ENCODE peak calls at places on chromosome 5, in seven cellular contexts. One of them, this sample, is unnamed.

GRCh38 chr5:124252751-124253146 is 493.7 kb downstream of the ZNF608 start:
- DNase-seq in fibroblast of the aortic adventitia: no peak
- DNase-seq in lung: no peak
- DNase-seq in foreskin keratinocyte: no peak
- DNase-seq in AG09309: no peak
- DNase-seq in HepG2: no peak
- DNase-seq in PC-9: no peak
- DNase-seq in this sample: no peak

GRCh38 chr5:159022178-159022556 is 77.5 kb downstream of the EBF1 start:
- DNase-seq in lung: peak
- DNase-seq in PC-9: no peak
- DNase-seq in HepG2: no peak
- DNase-seq in foreskin keratinocyte: peak
- DNase-seq in AG09309: peak
- DNase-seq in fibroblast of the aortic adventitia: peak
- DNase-seq in this sample: peak

GRCh38 chr5:79794347-79794746 is 104.7 kb downstream of the CMYA5 start:
- DNase-seq in lung: no peak
- DNase-seq in fibroblast of the aortic adventitia: no peak
- DNase-seq in AG09309: no peak
- DNase-seq in foreskin keratinocyte: no peak
- DNase-seq in PC-9: no peak
- DNase-seq in HepG2: no peak
- DNase-seq in this sample: no peak

GRCh38 chr5:129459485-129460120 is 495 bp upstream of the ADAMTS19 start:
- DNase-seq in foreskin keratinocyte: peak
- DNase-seq in AG09309: no peak
- DNase-seq in lung: no peak
- DNase-seq in PC-9: no peak
- DNase-seq in fibroblast of the aortic adventitia: peak
- DNase-seq in HepG2: no peak
- DNase-seq in this sample: peak

GRCh38 chr5:132063090-132063911 is 2.8 kb downstream of the IL3 start:
- DNase-seq in lung: peak
- DNase-seq in PC-9: peak
- DNase-seq in foreskin keratinocyte: peak
- DNase-seq in fibroblast of the aortic adventitia: peak
- DNase-seq in AG09309: no peak
- DNase-seq in HepG2: peak
- DNase-seq in this sample: peak

GRCh38 chr5:136212252-136212721 is 19.3 kb upstream of the SMIM32 start:
- DNase-seq in PC-9: peak
- DNase-seq in fibroblast of the aortic adventitia: peak
- DNase-seq in lung: peak
- DNase-seq in foreskin keratinocyte: no peak
- DNase-seq in HepG2: peak
- DNase-seq in AG09309: no peak
- DNase-seq in this sample: peak

GRCh38 chr5:82150562-82150961 is 127.6 kb downstream of the RPS23 start:
- DNase-seq in foreskin keratinocyte: no peak
- DNase-seq in fibroblast of the aortic adventitia: no peak
- DNase-seq in PC-9: no peak
- DNase-seq in lung: no peak
- DNase-seq in AG09309: no peak
- DNase-seq in HepG2: no peak
- DNase-seq in this sample: no peak

GRCh38 chr5:176396330-176396729 is 7.8 kb downstream of the HIGD2A start:
- DNase-seq in fibroblast of the aortic adventitia: no peak
- DNase-seq in PC-9: no peak
- DNase-seq in foreskin keratinocyte: no peak
- DNase-seq in AG09309: no peak
- DNase-seq in lung: no peak
- DNase-seq in HepG2: no peak
- DNase-seq in this sample: no peak

GRCh38 chr5:140926211-140926902 is at the start of gene PCDHAC1:
- DNase-seq in PC-9: peak
- DNase-seq in foreskin keratinocyte: peak
- DNase-seq in AG09309: no peak
- DNase-seq in lung: peak
- DNase-seq in fibroblast of the aortic adventitia: peak
- DNase-seq in HepG2: no peak
- DNase-seq in this sample: peak

GRCh38 chr5:91128604-91129003 is 254.5 kb downstream of the ARRDC3 start:
- DNase-seq in PC-9: no peak
- DNase-seq in fibroblast of the aortic adventitia: no peak
- DNase-seq in AG09309: no peak
- DNase-seq in lung: no peak
- DNase-seq in HepG2: no peak
- DNase-seq in foreskin keratinocyte: no peak
- DNase-seq in this sample: no peak

GRCh38 chr5:180704362-180704761 is 35.5 kb downstream of the OR2Y1 start:
- DNase-seq in lung: no peak
- DNase-seq in foreskin keratinocyte: peak
- DNase-seq in fibroblast of the aortic adventitia: no peak
- DNase-seq in PC-9: no peak
- DNase-seq in AG09309: no peak
- DNase-seq in HepG2: peak
- DNase-seq in this sample: no peak

GRCh38 chr5:179237770-179238627 is 107.3 kb downstream of the ADAMTS2 start:
- DNase-seq in HepG2: no peak
- DNase-seq in fibroblast of the aortic adventitia: no peak
- DNase-seq in foreskin keratinocyte: no peak
- DNase-seq in lung: no peak
- DNase-seq in PC-9: no peak
- DNase-seq in AG09309: no peak
- DNase-seq in this sample: no peak

GRCh38 chr5:113000466-113000865 is 23.9 kb downstream of the DCP2 start:
- DNase-seq in HepG2: no peak
- DNase-seq in foreskin keratinocyte: peak
- DNase-seq in AG09309: no peak
- DNase-seq in lung: no peak
- DNase-seq in fibroblast of the aortic adventitia: no peak
- DNase-seq in PC-9: no peak
- DNase-seq in this sample: no peak

GRCh38 chr5:132628814-132629213 is 29.2 kb upstream of the IL13 start:
- DNase-seq in fibroblast of the aortic adventitia: no peak
- DNase-seq in HepG2: no peak
- DNase-seq in lung: no peak
- DNase-seq in foreskin keratinocyte: no peak
- DNase-seq in PC-9: no peak
- DNase-seq in AG09309: no peak
- DNase-seq in this sample: no peak

GRCh38 chr5:156505101-156505500 is 178.1 kb downstream of the SGCD start:
- DNase-seq in lung: no peak
- DNase-seq in AG09309: no peak
- DNase-seq in fibroblast of the aortic adventitia: no peak
- DNase-seq in PC-9: no peak
- DNase-seq in HepG2: no peak
- DNase-seq in foreskin keratinocyte: no peak
- DNase-seq in this sample: no peak

GRCh38 chr5:77356740-77357139 is 135.4 kb downstream of the WDR41 start:
- DNase-seq in HepG2: no peak
- DNase-seq in lung: no peak
- DNase-seq in foreskin keratinocyte: peak
- DNase-seq in fibroblast of the aortic adventitia: no peak
- DNase-seq in AG09309: peak
- DNase-seq in PC-9: peak
- DNase-seq in this sample: no peak

GRCh38 chr5:178143246-178143645 is 10.4 kb downstream of the NHP2 start:
- DNase-seq in foreskin keratinocyte: no peak
- DNase-seq in HepG2: no peak
- DNase-seq in lung: no peak
- DNase-seq in AG09309: no peak
- DNase-seq in fibroblast of the aortic adventitia: no peak
- DNase-seq in PC-9: no peak
- DNase-seq in this sample: no peak

GRCh38 chr5:32165597-32165996 is 8.5 kb downstream of the GOLPH3 start:
- DNase-seq in fibroblast of the aortic adventitia: no peak
- DNase-seq in PC-9: no peak
- DNase-seq in lung: no peak
- DNase-seq in AG09309: no peak
- DNase-seq in HepG2: peak
- DNase-seq in foreskin keratinocyte: no peak
- DNase-seq in this sample: no peak

DNA sequence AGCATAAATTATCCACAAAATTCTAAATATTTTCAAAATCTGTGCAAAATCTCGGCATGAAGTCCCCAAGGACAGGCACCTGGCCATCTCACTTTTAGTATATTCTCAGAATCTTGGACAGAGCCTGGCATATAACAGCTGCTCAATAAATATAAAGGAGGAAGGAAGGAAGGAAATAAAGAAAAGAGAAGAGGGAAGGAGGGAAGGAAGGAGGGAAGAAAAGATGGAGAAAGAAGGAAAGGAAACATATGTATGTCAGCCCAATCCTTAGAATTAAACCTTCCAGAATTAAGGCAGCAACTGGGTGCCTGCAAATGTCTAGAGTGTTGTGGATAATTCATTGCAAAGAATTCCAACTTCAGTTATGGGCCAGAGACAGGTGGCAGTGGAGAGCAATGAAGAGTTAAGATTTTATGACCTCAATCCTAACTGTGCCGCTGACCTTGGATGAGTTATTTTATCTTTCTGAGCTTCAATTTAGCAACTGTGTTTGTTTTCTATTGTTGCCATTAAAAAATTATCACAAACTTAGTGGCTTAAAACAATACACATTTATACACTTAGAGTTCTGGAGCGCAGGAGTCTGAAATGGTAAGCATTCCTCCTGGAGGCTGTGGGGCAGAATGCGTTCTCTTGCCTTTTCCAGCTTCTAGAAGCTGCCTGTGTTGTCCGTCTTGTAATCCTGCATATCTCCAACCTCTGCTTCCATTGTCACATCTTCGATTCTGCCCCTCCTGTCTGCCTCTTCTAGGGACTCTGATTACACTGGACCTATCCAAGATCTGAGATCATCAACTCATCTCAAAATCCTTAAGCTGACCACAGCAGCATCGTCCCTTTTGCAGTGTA is 200.8 kb upstream of the MSX2 start:
- DNase-seq in HepG2: no peak
- DNase-seq in lung: no peak
- DNase-seq in AG09309: no peak
- DNase-seq in fibroblast of the aortic adventitia: no peak
- DNase-seq in foreskin keratinocyte: no peak
- DNase-seq in PC-9: no peak
- DNase-seq in this sample: no peak
- TF ChIP-seq CTCF in HepG2: no peak
- TF ChIP-seq CTCF in lung: no peak
- TF ChIP-seq CTCF in AG09309: peak
- TF ChIP-seq CTCF in fibroblast of the aortic adventitia: no peak
- TF ChIP-seq CTCF in foreskin keratinocyte: peak
- TF ChIP-seq CTCF in PC-9: peak
- TF ChIP-seq CTCF in this sample: no peak

GRCh38 chr5:53874409-53874808 is 314.0 kb downstream of the NDUFS4 start:
- DNase-seq in PC-9: no peak
- DNase-seq in foreskin keratinocyte: no peak
- DNase-seq in HepG2: no peak
- DNase-seq in AG09309: no peak
- DNase-seq in fibroblast of the aortic adventitia: peak
- DNase-seq in lung: no peak
- DNase-seq in this sample: no peak
- TF ChIP-seq CTCF in PC-9: no peak
- TF ChIP-seq CTCF in foreskin keratinocyte: peak
- TF ChIP-seq CTCF in HepG2: no peak
- TF ChIP-seq CTCF in AG09309: peak
- TF ChIP-seq CTCF in fibroblast of the aortic adventitia: no peak
- TF ChIP-seq CTCF in lung: no peak
- TF ChIP-seq CTCF in this sample: no peak

DNA sequence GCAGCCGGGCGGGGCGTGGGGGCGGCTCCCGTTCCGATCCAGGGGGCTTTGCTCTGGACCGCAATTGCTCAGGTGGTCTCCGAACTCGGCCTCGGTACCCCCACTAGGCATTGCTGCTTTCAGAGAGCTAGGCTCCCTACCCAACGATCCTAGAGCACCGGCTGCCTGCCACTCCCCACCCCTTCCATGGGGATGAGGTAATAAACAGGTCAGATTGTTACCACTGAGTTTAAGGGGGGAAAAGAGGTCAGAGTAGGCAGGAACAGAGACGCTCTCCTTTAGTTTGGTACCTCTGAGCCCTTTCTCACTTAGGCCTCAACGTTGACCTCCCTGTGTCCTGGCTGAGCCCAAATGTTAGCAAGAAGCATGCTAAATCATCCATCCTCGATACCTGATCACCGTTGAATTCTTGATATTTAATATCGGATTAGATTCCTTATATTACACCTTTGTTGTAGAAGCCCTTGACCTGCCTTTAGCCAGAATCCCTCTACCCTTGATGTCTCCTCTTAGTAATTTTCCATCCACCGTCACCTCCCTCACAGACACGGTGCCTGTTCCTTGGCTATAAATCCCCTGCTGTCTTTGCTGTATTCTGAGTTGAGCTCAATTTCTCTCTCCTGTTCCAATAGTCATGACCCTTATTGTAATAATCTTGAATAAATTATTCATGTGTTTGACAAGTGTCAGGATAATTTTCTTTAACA is 588 bp upstream of the PLPP1 start:
- DNase-seq in lung: no peak
- DNase-seq in PC-9: no peak
- DNase-seq in HepG2: no peak
- DNase-seq in fibroblast of the aortic adventitia: no peak
- DNase-seq in AG09309: no peak
- DNase-seq in foreskin keratinocyte: no peak
- DNase-seq in this sample: no peak
- TF ChIP-seq CTCF in lung: no peak
- TF ChIP-seq CTCF in PC-9: no peak
- TF ChIP-seq CTCF in HepG2: no peak
- TF ChIP-seq CTCF in fibroblast of the aortic adventitia: no peak
- TF ChIP-seq CTCF in AG09309: no peak
- TF ChIP-seq CTCF in foreskin keratinocyte: no peak
- TF ChIP-seq CTCF in this sample: no peak

GRCh38 chr5:145680169-145680568 is 155.0 kb downstream of the PRELID2 start:
- DNase-seq in HepG2: no peak
- DNase-seq in AG09309: no peak
- DNase-seq in fibroblast of the aortic adventitia: no peak
- DNase-seq in lung: no peak
- DNase-seq in foreskin keratinocyte: no peak
- DNase-seq in PC-9: no peak
- DNase-seq in this sample: no peak
- TF ChIP-seq CTCF in HepG2: peak
- TF ChIP-seq CTCF in AG09309: no peak
- TF ChIP-seq CTCF in fibroblast of the aortic adventitia: peak
- TF ChIP-seq CTCF in lung: no peak
- TF ChIP-seq CTCF in foreskin keratinocyte: peak
- TF ChIP-seq CTCF in PC-9: peak
- TF ChIP-seq CTCF in this sample: no peak

DNA sequence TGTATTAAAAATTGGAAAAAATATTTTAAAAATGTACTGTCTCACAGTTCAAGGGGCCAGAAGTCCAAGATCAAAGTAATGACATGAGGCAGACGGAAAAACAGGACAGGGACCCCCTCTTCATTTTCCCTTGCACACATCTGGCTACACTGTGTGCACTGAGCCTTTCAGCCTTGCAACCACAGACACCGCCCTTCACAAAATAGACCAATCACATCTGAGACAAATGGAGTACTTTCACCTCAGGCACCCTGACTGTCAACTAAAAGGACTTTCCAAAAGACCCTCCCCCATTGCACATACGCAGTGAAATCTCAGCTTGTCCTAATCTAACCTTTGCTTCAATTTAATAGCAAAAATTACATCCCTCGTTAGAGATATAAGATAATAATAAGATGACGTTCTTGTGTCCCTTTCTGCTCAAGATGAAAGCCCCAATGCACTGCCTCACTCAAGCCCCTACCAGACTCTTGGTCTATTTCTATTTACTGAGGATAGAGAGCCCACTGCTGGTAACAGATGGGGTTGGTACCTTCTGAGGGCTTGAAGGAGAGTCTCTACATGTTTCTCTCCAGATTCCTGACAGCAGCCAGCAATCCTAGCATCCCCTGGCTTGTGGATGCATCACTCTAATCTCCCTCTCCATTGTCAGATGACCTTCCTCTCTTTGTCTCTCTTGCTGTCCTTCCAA is 514.8 kb upstream of the ADAMTS16 start:
- DNase-seq in foreskin keratinocyte: no peak
- DNase-seq in fibroblast of the aortic adventitia: no peak
- DNase-seq in AG09309: no peak
- DNase-seq in PC-9: no peak
- DNase-seq in lung: no peak
- DNase-seq in HepG2: no peak
- DNase-seq in this sample: no peak
- TF ChIP-seq CTCF in foreskin keratinocyte: no peak
- TF ChIP-seq CTCF in fibroblast of the aortic adventitia: no peak
- TF ChIP-seq CTCF in AG09309: no peak
- TF ChIP-seq CTCF in PC-9: no peak
- TF ChIP-seq CTCF in lung: no peak
- TF ChIP-seq CTCF in HepG2: no peak
- TF ChIP-seq CTCF in this sample: no peak

This sample was measured in glutamatergic neuron.